ENCODE peak calls at places on chromosomes 11 and 22, in seven cellular contexts. F, M, P, Z, G, H and O are unnamed samples. For H3K9me3 and H3K4me1, the result is how much of the 10 kb centered on the place peaks cover.

GRCh38 chr11:94854770-94855633 is 86.8 kb downstream of the AMOTL1 start:
- DNase-seq in F (no peak), M (no peak), P (no peak), Z (no peak), G (no peak), H (no peak), O (no peak)

GRCh38 chr11:69472053-69472765 is 9.3 kb upstream of the LINC01488 start:
- DNase-seq in F (no peak), M (no peak), P (no peak), Z (no peak), G (no peak), H (no peak), O (no peak)

GRCh38 chr11:111798279-111798678 is 32.1 kb upstream of the PPP2R1B start:
- DNase-seq in F (no peak), M (no peak), P (no peak), Z (no peak), G (no peak), H (no peak), O (peak)

GRCh38 chr22:35564975-35565867 is 24.6 kb downstream of the RASD2 start:
- DNase-seq in F (no peak), M (no peak), P (no peak), Z (no peak), G (no peak), H (no peak), O (no peak)

GRCh38 chr22:40111451-40111850 is 66.3 kb upstream of the TNRC6B start:
- DNase-seq in F (no peak), M (no peak), P (no peak), Z (no peak), G (no peak), H (no peak), O (no peak)

GRCh38 chr11:17828311-17828751 is 93.8 kb downstream of the KCNC1 start:
- DNase-seq in F (no peak), M (no peak), P (peak), Z (no peak), G (peak), H (peak), O (no peak)

GRCh38 chr11:66996609-66997273 is 21.6 kb downstream of the C11orf86 start:
- DNase-seq in F (no peak), M (no peak), P (no peak), Z (no peak), G (no peak), H (peak), O (no peak)

GRCh38 chr22:43561421-43562178 is 149.8 kb downstream of the MPPED1 start:
- DNase-seq in F (no peak), M (peak), P (no peak), Z (no peak), G (no peak), H (no peak), O (peak)

GRCh38 chr11:102833731-102834130 is 9.7 kb downstream of the MMP3 start:
- DNase-seq in F (no peak), M (no peak), P (no peak), Z (no peak), G (no peak), H (no peak), O (no peak)

GRCh38 chr11:130633466-130633865 is 185.0 kb downstream of the ADAMTS15 start:
- DNase-seq in F (peak), M (no peak), P (no peak), Z (no peak), G (no peak), H (no peak), O (no peak)

GRCh38 chr11:117219001-117219400 is 12.9 kb downstream of the PCSK7 start:
- DNase-seq in F (no peak), M (no peak), P (no peak), Z (no peak), G (no peak), H (no peak), O (no peak)

GRCh38 chr11:118430956-118431355 is 5.3 kb upstream of the KMT2A start:
- DNase-seq in F (no peak), M (peak), P (no peak), Z (no peak), G (no peak), H (no peak), O (no peak)

GRCh38 chr11:77799338-77799737 is 21.2 kb downstream of the RSF1 start:
- DNase-seq in F (no peak), M (no peak), P (no peak), Z (no peak), G (no peak), H (no peak), O (no peak)

GRCh38 chr22:44448271-44448780 is 49.7 kb downstream of the RTL6 start:
- DNase-seq in F (peak), M (peak), P (peak), Z (no peak), G (peak), H (peak), O (peak)

GRCh38 chr11:58059011-58059358 is 28.2 kb downstream of the OR6Q1 start:
- DNase-seq in F (peak), M (no peak), P (no peak), Z (peak), G (no peak), H (no peak), O (no peak)

GRCh38 chr22:48333816-48334735 is 1493.6 kb downstream of the BRD1 start:
- DNase-seq in F (no peak), M (no peak), P (no peak), Z (no peak), G (no peak), H (no peak), O (no peak)
- H3K9me3 ChIP-seq in F (under half), M (under half), P (under half), Z (under half), G (under half), H (under half), O (under half)

GRCh38 chr11:115220423-115220822 is 283.8 kb downstream of the CADM1 start:
- DNase-seq in F (no peak), M (no peak), P (no peak), Z (no peak), G (no peak), H (no peak), O (no peak)
- H3K4me1 ChIP-seq in F (under half), M (under half), P (under half), Z (under half), G (under half), H (under half), O (under half)

GRCh38 chr22:19910180-19910744 is 31.3 kb upstream of the COMT start:
- DNase-seq in F (no peak), M (no peak), P (no peak), Z (no peak), G (no peak), H (no peak), O (no peak)
- TF ChIP-seq CTCF in F (no peak), M (no peak), P (no peak), Z (no peak), G (no peak), H (no peak), O (no peak)

DNA sequence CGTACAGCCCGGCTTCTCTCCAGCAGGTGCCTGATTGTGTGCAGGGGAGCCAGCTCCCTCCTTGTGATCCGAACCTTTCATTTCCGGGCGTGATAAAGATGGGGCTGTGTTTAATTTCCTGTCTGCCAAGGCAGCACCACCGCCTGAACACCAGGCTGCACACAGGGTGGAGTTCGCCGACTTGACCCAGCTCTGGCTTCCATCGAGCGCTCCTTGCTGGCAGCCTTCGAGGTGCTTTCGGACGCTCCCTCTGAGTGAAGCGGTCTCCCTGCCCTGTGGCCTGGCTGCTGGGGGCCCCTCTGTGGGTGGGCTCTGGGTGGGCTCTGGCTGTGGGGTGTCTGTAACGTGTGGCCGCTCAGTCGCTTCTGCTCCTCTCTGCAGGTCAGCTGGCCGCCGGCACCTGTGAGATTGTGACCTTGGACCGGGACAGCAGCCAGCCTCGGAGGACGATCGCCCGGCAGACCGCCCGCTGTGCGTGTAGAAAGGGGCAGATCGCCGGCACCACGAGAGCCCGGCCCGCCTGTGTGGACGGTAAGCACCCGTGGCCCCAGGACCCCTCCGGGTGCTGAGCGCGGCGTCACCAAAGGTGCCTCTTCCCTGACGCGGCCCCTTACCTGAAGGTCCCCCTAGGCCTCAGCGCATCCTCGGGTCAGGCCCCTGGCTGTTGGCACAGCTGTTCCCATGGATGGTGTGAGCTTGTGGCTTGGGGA is 1181.3 kb downstream of the BRD1 start:
- DNase-seq in F (no peak), M (no peak), P (no peak), Z (no peak), G (no peak), H (no peak), O (no peak)
- H3K9me3 ChIP-seq in F (under half), M (under half), P (under half), Z (under half), G (under half), H (under half), O (under half)